ENCODE peak calls at places on chromosomes 11 and 22, in four cellular contexts. One of them, this sample, is unnamed.

GRCh38 chr11:55457641-55458040 is 89.9 kb downstream of the OR4A15 start:
- DNase-seq in HepG2: no peak
- DNase-seq in GM12878: no peak
- DNase-seq in K562: no peak
- DNase-seq in this sample: no peak

GRCh38 chr22:22752199-22752555 is 107.8 kb downstream of the GGTLC2 start:
- DNase-seq in GM12878: no peak
- DNase-seq in HepG2: no peak
- DNase-seq in K562: no peak
- DNase-seq in this sample: no peak

GRCh38 chr11:6695377-6695776 is 12.2 kb upstream of the MRPL17 start:
- DNase-seq in HepG2: no peak
- DNase-seq in GM12878: no peak
- DNase-seq in K562: no peak
- DNase-seq in this sample: no peak

GRCh38 chr11:35141538-35141937 is 2.6 kb downstream of the CD44 start:
- DNase-seq in HepG2: no peak
- DNase-seq in GM12878: no peak
- DNase-seq in K562: no peak
- DNase-seq in this sample: no peak

GRCh38 chr11:3103076-3103475 is 45.9 kb upstream of the CARS1 start:
- DNase-seq in HepG2: no peak
- DNase-seq in GM12878: no peak
- DNase-seq in K562: no peak
- DNase-seq in this sample: no peak

GRCh38 chr22:25404923-25405853 is 159.3 kb upstream of the GRK3 start:
- DNase-seq in HepG2: peak; percentile 13
- DNase-seq in GM12878: no peak
- DNase-seq in K562: peak; percentile 83
- DNase-seq in this sample: no peak

GRCh38 chr11:130677486-130678153 is 229.2 kb downstream of the ADAMTS15 start:
- DNase-seq in GM12878: no peak
- DNase-seq in HepG2: peak; percentile 32
- DNase-seq in K562: no peak
- DNase-seq in this sample: peak; percentile 48

GRCh38 chr11:19698493-19699292 is 13.9 kb upstream of the NAV2 start:
- DNase-seq in HepG2: no peak
- DNase-seq in K562: no peak
- DNase-seq in GM12878: no peak
- DNase-seq in this sample: no peak

GRCh38 chr22:24460418-24461089 is 33.2 kb downstream of the ADORA2A start:
- DNase-seq in HepG2: peak; percentile 28
- DNase-seq in K562: no peak
- DNase-seq in GM12878: peak; percentile 42
- DNase-seq in this sample: no peak

GRCh38 chr11:1603629-1604028 is 4.6 kb downstream of the KRTAP5-3 start:
- DNase-seq in HepG2: no peak
- DNase-seq in K562: no peak
- DNase-seq in GM12878: no peak
- DNase-seq in this sample: no peak

GRCh38 chr11:19013181-19013857 is 47.2 kb downstream of the MRGPRX2 start:
- DNase-seq in K562: no peak
- DNase-seq in HepG2: no peak
- DNase-seq in GM12878: no peak
- DNase-seq in this sample: peak; percentile 46

GRCh38 chr22:40387758-40388157 is 17.4 kb downstream of the SGSM3 start:
- DNase-seq in HepG2: peak; percentile 55
- DNase-seq in K562: no peak
- DNase-seq in GM12878: no peak
- DNase-seq in this sample: no peak

GRCh38 chr11:31133064-31133463 is 236.5 kb downstream of the DCDC1 start:
- DNase-seq in GM12878: no peak
- DNase-seq in K562: no peak
- DNase-seq in HepG2: no peak
- DNase-seq in this sample: no peak

GRCh38 chr11:124961972-124962609 is 8.1 kb downstream of the CCDC15 start:
- DNase-seq in K562: peak; percentile 64
- DNase-seq in GM12878: peak; percentile 51
- DNase-seq in HepG2: peak; percentile 78
- DNase-seq in this sample: no peak

GRCh38 chr11:115324569-115325432 is 179.4 kb downstream of the CADM1 start:
- DNase-seq in HepG2: peak; percentile 70
- DNase-seq in GM12878: peak; percentile 13
- DNase-seq in K562: peak; percentile 48
- DNase-seq in this sample: peak; percentile 13

GRCh38 chr22:30212363-30212995 is 34.1 kb downstream of the LIF start:
- DNase-seq in HepG2: peak; percentile 96
- DNase-seq in GM12878: no peak
- DNase-seq in K562: no peak
- DNase-seq in this sample: no peak

GRCh38 chr11:112968988-112969714 is 7.9 kb downstream of the NCAM1 start:
- DNase-seq in HepG2: no peak
- DNase-seq in GM12878: no peak
- DNase-seq in K562: no peak
- DNase-seq in this sample: no peak

GRCh38 chr11:2771758-2772466 is 72.1 kb upstream of the KCNQ1OT1 start:
- DNase-seq in GM12878: no peak
- DNase-seq in K562: no peak
- DNase-seq in HepG2: no peak
- DNase-seq in this sample: peak; percentile 11

GRCh38 chr22:27877501-27877900 is 41.6 kb downstream of the PITPNB start:
- DNase-seq in GM12878: peak; percentile 41
- DNase-seq in HepG2: no peak
- DNase-seq in K562: no peak
- DNase-seq in this sample: no peak

GRCh38 chr11:2708151-2708581 is 8.4 kb upstream of the KCNQ1OT1 start:
- DNase-seq in GM12878: no peak
- DNase-seq in HepG2: no peak
- DNase-seq in K562: no peak
- DNase-seq in this sample: no peak

GRCh38 chr11:88338223-88338661 is 706 bp upstream of the CTSC start:
- DNase-seq in K562: peak; percentile 54
- DNase-seq in HepG2: peak; percentile 77
- DNase-seq in GM12878: no peak
- DNase-seq in this sample: no peak

GRCh38 chr11:65445604-65446445 is 23.2 kb downstream of the NEAT1 start:
- DNase-seq in GM12878: no peak
- DNase-seq in K562: no peak
- DNase-seq in HepG2: no peak
- DNase-seq in this sample: no peak

GRCh38 chr22:22556995-22557925 is 1.8 kb downstream of the PRAME start:
- DNase-seq in GM12878: no peak
- DNase-seq in HepG2: no peak
- DNase-seq in K562: peak; percentile 100
- DNase-seq in this sample: no peak

GRCh38 chr11:65381721-65382035 is 768 bp downstream of the SLC25A45 start:
- DNase-seq in K562: no peak
- DNase-seq in HepG2: peak; percentile 94
- DNase-seq in GM12878: no peak
- DNase-seq in this sample: no peak

GRCh38 chr22:22955276-22955798 is 67.7 kb downstream of the IGLL5 start:
- DNase-seq in K562: peak; percentile 59
- DNase-seq in HepG2: no peak
- DNase-seq in GM12878: no peak
- DNase-seq in this sample: no peak

GRCh38 chr22:27148025-27148424 is 490.6 kb downstream of the MIAT start:
- DNase-seq in HepG2: no peak
- DNase-seq in K562: no peak
- DNase-seq in GM12878: no peak
- DNase-seq in this sample: no peak

DNA sequence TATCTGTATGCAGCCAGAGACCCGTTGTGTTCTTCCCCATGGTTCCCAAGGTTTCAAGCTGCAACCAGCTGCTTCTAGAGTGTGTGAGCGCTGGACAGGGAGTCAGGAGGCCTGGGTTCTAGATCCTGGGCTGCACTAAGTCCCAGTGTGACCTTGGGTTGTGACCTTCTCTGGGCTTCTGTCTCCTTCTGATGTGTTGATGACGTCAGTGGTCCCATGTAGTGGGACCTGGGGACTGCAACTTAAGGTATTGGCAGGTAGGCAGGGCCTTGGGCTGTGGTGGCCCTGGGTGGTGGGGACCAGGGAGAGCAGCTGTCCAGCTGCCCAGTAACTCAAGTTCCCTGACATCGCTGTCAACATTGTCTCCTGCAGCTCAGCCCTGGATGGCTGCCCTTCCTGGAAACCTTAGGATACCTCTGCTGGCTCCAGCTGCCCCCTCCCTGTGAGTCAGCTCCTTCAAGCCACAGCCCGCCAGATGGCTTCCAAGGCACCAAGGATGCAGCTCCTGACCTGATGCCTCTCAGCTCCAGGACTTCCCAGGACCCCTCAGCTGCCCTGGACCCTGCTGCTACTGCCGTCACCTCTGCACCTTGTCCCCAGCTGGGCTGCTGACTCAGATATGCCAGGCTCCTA is 1.3 kb upstream of the PVALB start:
- DNase-seq in GM12878: no peak
- DNase-seq in HepG2: no peak
- DNase-seq in K562: no peak
- DNase-seq in this sample: no peak
- TF ChIP-seq CREM in GM12878: no peak
- TF ChIP-seq CREM in HepG2: no peak
- TF ChIP-seq CREM in K562: no peak
- TF ChIP-seq CREM in this sample: no peak

DNA sequence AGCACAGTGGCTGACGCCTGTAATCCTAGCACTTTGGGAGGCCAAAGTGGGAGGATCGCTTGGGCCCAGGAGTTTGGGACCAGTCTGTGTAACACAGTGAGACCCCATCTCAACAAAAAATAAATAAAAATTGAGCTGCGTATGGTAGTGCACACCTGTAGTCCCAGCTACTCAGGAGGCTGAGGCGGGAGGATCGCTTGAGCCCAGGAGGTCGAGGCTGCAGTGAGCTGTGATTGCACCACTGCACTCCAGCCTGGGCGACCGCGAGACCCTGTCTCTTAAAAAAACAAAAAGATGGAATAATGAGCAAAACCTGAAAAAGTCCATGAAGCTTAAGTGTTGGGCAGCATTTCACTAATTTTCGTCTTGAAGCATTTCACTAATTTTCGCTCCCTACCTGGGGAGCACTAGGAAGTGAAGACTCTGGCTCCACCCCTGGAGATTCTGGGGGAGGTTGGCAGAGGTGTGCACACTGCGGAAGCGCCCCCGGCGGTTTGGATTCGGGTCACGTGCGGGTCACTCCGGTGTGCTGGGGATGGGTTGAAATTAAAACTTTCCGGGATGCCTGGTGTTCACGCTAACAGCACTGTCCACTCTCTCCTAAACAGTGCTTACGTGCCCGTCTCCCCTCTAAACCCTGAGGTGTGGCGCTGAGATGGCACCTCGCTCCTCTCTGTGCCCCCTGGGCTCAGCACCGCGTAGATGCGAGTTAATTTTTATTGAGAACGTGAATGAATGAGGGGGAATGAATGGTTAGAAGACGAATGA is 905 bp upstream of the NAA40 start:
- DNase-seq in HepG2: no peak
- DNase-seq in GM12878: no peak
- DNase-seq in K562: peak; percentile 59
- DNase-seq in this sample: peak; percentile 56
- TF ChIP-seq CREM in HepG2: no peak
- TF ChIP-seq CREM in GM12878: no peak
- TF ChIP-seq CREM in K562: no peak
- TF ChIP-seq CREM in this sample: no peak

DNA sequence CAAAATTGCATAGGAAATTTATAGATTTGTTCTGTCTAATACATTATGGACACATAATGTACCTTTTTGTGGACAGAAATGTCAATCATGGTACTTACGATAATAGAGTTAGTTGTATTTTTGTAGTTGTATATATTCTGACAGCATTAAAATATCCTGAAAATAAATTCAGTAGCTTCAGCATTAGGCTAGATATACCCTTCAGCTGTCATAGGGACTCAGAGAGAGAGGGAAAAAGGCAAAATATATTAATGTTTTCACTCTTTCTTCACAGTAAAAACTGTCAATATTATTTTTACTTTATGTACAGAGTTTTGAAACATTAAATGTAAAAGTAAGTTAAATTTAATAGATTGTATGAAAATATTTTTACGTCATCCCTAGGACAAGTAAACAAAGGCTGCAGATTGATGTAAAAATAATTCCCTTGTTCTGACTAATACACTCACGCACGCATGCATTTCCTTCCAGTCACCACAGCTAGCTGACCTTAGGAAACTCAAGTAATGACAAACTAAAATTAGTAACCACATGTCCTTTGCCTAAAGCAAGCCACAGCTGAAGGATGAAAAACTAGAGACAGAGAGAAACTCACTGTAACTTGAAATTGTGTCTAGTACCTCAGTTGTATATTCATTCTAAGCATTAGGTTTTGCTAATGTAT is 104.7 kb upstream of the CARD18 start:
- DNase-seq in GM12878: no peak
- DNase-seq in K562: no peak
- DNase-seq in HepG2: no peak
- DNase-seq in this sample: no peak
- TF ChIP-seq CREM in GM12878: no peak
- TF ChIP-seq CREM in K562: no peak
- TF ChIP-seq CREM in HepG2: no peak
- TF ChIP-seq CREM in this sample: no peak

GRCh38 chr11:66561178-66561974 is 7.0 kb downstream of the CTSF start:
- DNase-seq in HepG2: no peak
- DNase-seq in GM12878: no peak
- DNase-seq in K562: peak; percentile 51
- DNase-seq in this sample: no peak
- TF ChIP-seq CREM in HepG2: no peak
- TF ChIP-seq CREM in GM12878: no peak
- TF ChIP-seq CREM in K562: no peak
- TF ChIP-seq CREM in this sample: no peak